ENCODE peak calls at places on chromosomes 3 and 15, in six cellular contexts. E is astrocyte of the spinal cord; P is IMR-90; Y is fibroblast of pulmonary artery; G is naive thymus-derived CD4-positive, alpha-beta T cell; C is H1. K is an unnamed sample.

GRCh38 chr15:38253448-38253847 is 812 bp downstream of the SPRED1 start:
- DNase-seq in E (peak), P (peak), Y (peak), G (no peak), C (no peak), K (peak)

GRCh38 chr3:189606774-189607173 is 24.4 kb upstream of the TP63 start:
- DNase-seq in E (no peak), P (no peak), Y (no peak), G (no peak), C (no peak), K (peak)

GRCh38 chr3:146195030-146195429 is 34.0 kb upstream of the PLOD2 start:
- DNase-seq in E (no peak), P (no peak), Y (no peak), G (no peak), C (no peak), K (no peak)

GRCh38 chr3:162370136-162370535 is 873.5 kb downstream of the OTOL1 start:
- DNase-seq in E (no peak), P (no peak), Y (no peak), G (no peak), C (no peak), K (no peak)

GRCh38 chr3:110193114-110193513 is 855.8 kb upstream of the DPPA4 start:
- DNase-seq in E (no peak), P (no peak), Y (peak), G (no peak), C (no peak), K (no peak)

GRCh38 chr15:70763950-70764730 is 782 bp upstream of the UACA start:
- DNase-seq in E (peak), P (no peak), Y (no peak), G (no peak), C (no peak), K (no peak)

GRCh38 chr3:115891237-115891636 is 267.9 kb downstream of the GAP43 start:
- DNase-seq in E (no peak), P (no peak), Y (no peak), G (no peak), C (no peak), K (no peak)

GRCh38 chr3:126493731-126494130 is 18.0 kb upstream of the ZXDC start:
- DNase-seq in E (peak), P (no peak), Y (no peak), G (no peak), C (no peak), K (no peak)

GRCh38 chr3:146431240-146431639 is 38.1 kb downstream of the PLSCR2 start:
- DNase-seq in E (no peak), P (peak), Y (peak), G (no peak), C (no peak), K (no peak)

GRCh38 chr15:97085806-97086205 is 755.3 kb downstream of the NR2F2 start:
- DNase-seq in E (no peak), P (no peak), Y (no peak), G (no peak), C (no peak), K (no peak)

GRCh38 chr3:11606090-11606784 is 37.5 kb downstream of the VGLL4 start:
- DNase-seq in E (no peak), P (no peak), Y (no peak), G (no peak), C (no peak), K (no peak)

GRCh38 chr3:86937306-86937791 is 53.6 kb downstream of the VGLL3 start:
- DNase-seq in E (peak), P (peak), Y (peak), G (no peak), C (no peak), K (no peak)

GRCh38 chr3:153404157-153404556 is 242.1 kb downstream of the RAP2B start:
- DNase-seq in E (no peak), P (no peak), Y (no peak), G (no peak), C (no peak), K (no peak)

GRCh38 chr3:89699771-89700170 is 592.4 kb downstream of the EPHA3 start:
- DNase-seq in E (no peak), P (no peak), Y (no peak), G (no peak), C (no peak), K (no peak)

GRCh38 chr3:183349421-183350157 is 78.8 kb downstream of the MCF2L2 start:
- DNase-seq in E (no peak), P (no peak), Y (no peak), G (no peak), C (no peak), K (no peak)

GRCh38 chr15:90895571-90896117 is 7.5 kb upstream of the MAN2A2 start:
- DNase-seq in E (no peak), P (no peak), Y (peak), G (no peak), C (no peak), K (no peak)

GRCh38 chr15:101054116-101054515 is 135.0 kb downstream of the LRRK1 start:
- DNase-seq in E (no peak), P (no peak), Y (no peak), G (no peak), C (no peak), K (no peak)

GRCh38 chr3:35664460-35664919 is 25.2 kb downstream of the ARPP21 start:
- DNase-seq in E (peak), P (peak), Y (peak), G (no peak), C (no peak), K (no peak)

GRCh38 chr3:56917740-56918568 is 116.2 kb upstream of the ARHGEF3 start:
- DNase-seq in E (no peak), P (no peak), Y (no peak), G (peak), C (no peak), K (no peak)

GRCh38 chr15:80991446-80991845 is 1.8 kb upstream of the MESD start:
- DNase-seq in E (no peak), P (peak), Y (peak), G (no peak), C (no peak), K (peak)

GRCh38 chr3:4472766-4473165 is 5.7 kb upstream of the SUMF1 start:
- DNase-seq in E (no peak), P (no peak), Y (no peak), G (no peak), C (no peak), K (no peak)

GRCh38 chr3:193711964-193712598 is 119.1 kb downstream of the OPA1 start:
- DNase-seq in E (no peak), P (no peak), Y (no peak), G (no peak), C (no peak), K (peak)

GRCh38 chr15:88476635-88477038 is 9.1 kb downstream of the MRPS11 start:
- DNase-seq in E (peak), P (peak), Y (peak), G (no peak), C (no peak), K (peak)

GRCh38 chr3:185353823-185354614 is 8.9 kb upstream of the MAP3K13 start:
- DNase-seq in E (peak), P (peak), Y (peak), G (peak), C (peak), K (peak)

GRCh38 chr15:78909791-78910228 is 35.0 kb downstream of the CTSH start:
- DNase-seq in E (peak), P (peak), Y (peak), G (no peak), C (no peak), K (peak)

GRCh38 chr15:50880221-50880620 is 28.3 kb upstream of the AP4E1 start:
- DNase-seq in E (no peak), P (no peak), Y (no peak), G (no peak), C (no peak), K (no peak)

GRCh38 chr15:31440754-31441298 is 114.2 kb downstream of the KLF13 start:
- DNase-seq in E (peak), P (peak), Y (peak), G (peak), C (no peak), K (no peak)

GRCh38 chr15:52233405-52233804 is 42.2 kb upstream of the GNB5 start:
- DNase-seq in E (no peak), P (peak), Y (no peak), G (no peak), C (no peak), K (no peak)

GRCh38 chr15:94100814-94101213 is 130.5 kb upstream of the MCTP2 start:
- DNase-seq in E (no peak), P (no peak), Y (no peak), G (no peak), C (no peak), K (no peak)

GRCh38 chr3:101695779-101696372 is 9.4 kb upstream of the RPL24 start:
- DNase-seq in E (peak), P (peak), Y (peak), G (no peak), C (no peak), K (peak)

GRCh38 chr15:79595995-79596622 is 164.0 kb downstream of the MINAR1 start:
- DNase-seq in E (peak), P (peak), Y (peak), G (peak), C (peak), K (peak)

GRCh38 chr3:156483961-156484787 is 70.7 kb downstream of the SSR3 start:
- DNase-seq in E (peak), P (peak), Y (peak), G (peak), C (no peak), K (peak)

GRCh38 chr3:21752749-21753347 is 1.8 kb upstream of the ZNF385D start:
- DNase-seq in E (peak), P (peak), Y (peak), G (no peak), C (no peak), K (peak)

GRCh38 chr15:46703352-46703861 is 1013.9 kb upstream of the SEMA6D start:
- DNase-seq in E (no peak), P (no peak), Y (no peak), G (no peak), C (no peak), K (no peak)

GRCh38 chr3:66401578-66402382 is 99.0 kb downstream of the LRIG1 start:
- DNase-seq in E (no peak), P (no peak), Y (no peak), G (no peak), C (no peak), K (no peak)

GRCh38 chr15:31457631-31458526 is 131.2 kb downstream of the KLF13 start:
- DNase-seq in E (peak), P (peak), Y (peak), G (no peak), C (no peak), K (peak)

DNA sequence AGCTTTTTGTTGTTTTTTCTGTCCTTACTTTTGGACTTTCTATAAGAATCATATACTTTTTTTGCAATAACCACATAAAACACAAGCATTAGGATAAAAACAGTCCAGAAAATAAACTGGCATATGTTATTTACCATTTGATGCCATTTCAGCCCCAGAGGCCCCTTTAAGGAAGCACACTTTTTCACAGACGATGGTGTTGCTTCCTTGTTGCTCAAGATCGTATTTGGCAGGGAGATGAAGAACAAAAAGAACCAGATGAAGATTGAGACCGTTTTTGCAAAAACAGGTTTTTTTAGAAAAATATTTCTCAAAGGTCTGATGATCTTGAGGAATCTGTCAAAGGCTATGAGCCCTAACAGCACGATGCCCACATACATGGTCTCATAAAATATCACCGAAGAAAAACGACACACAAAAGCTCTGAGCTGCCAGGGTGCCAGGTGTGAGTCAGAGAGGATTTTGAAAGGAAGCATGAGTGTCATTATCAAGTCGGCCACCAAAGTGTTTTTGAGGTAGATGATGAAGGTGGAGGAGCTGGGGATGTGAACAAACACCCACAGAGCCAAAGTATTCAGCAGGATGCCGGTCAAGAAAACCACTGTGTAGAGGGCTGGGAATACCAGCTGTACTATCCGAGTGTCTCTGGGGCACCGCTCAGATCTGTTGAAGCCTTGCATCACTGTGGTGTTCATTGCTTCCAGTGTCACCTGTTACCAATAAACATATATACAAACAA is 882 bp downstream of the P2RY13 start:
- DNase-seq in E (no peak), P (no peak), Y (peak), G (no peak), C (no peak), K (peak)
- H3K4me3 ChIP-seq in E (no peak), P (no peak), Y (no peak), G (no peak), C (no peak), K (peak)

DNA sequence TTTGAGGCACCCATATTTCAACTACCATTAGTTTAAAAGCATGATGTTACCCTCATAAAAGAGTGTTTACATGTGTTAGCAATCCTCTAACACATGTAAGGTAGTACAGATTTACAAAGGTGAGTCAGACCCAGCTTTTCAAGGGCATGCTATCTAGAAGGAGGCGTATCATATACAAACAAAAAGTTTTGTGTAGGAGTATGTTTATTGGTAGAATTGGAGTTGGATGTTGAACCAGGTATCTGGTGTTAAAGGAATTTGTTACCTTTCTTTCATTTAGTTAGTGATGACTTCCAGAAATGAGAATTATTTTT is 2.4 kb downstream of the HACD3 start:
- DNase-seq in E (no peak), P (peak), Y (peak), G (no peak), C (no peak), K (peak)
- H3K4me3 ChIP-seq in E (no peak), P (no peak), Y (no peak), G (no peak), C (peak), K (peak)

GRCh38 chr15:34364041-34364440 is 3.0 kb downstream of the LPCAT4 start:
- DNase-seq in E (no peak), P (no peak), Y (no peak), G (no peak), C (no peak), K (no peak)

GRCh38 chr15:34367128-34368081 is at the start of gene LPCAT4:
- DNase-seq in E (peak), P (peak), Y (peak), G (peak), C (peak), K (peak)

GRCh38 chr15:34366271-34367043 is 539 bp downstream of the LPCAT4 start:
- DNase-seq in E (peak), P (peak), Y (peak), G (peak), C (peak), K (peak)

GRCh38 chr15:34365836-34366235 is 1.2 kb downstream of the LPCAT4 start:
- DNase-seq in E (no peak), P (no peak), Y (no peak), G (no peak), C (no peak), K (no peak)

GRCh38 chr15:34365073-34365825 is 1.7 kb downstream of the LPCAT4 start:
- DNase-seq in E (no peak), P (no peak), Y (no peak), G (no peak), C (no peak), K (no peak)
- H3K4me3 ChIP-seq in E (peak), P (no peak), Y (peak), G (peak), C (peak), K (peak)

GRCh38 chr15:49415638-49416037 is 7.4 kb upstream of the FGF7 start:
- DNase-seq in E (peak), P (peak), Y (peak), G (no peak), C (no peak), K (peak)
- H3K4me3 ChIP-seq in E (no peak), P (no peak), Y (no peak), G (no peak), C (no peak), K (no peak)

GRCh38 chr3:59191651-59192050 is 141.8 kb upstream of the CFAP20DC start:
- DNase-seq in E (no peak), P (no peak), Y (no peak), G (no peak), C (no peak), K (no peak)

GRCh38 chr3:59189561-59190338 is 139.9 kb upstream of the CFAP20DC start:
- DNase-seq in E (no peak), P (peak), Y (no peak), G (no peak), C (no peak), K (peak)

GRCh38 chr3:59186735-59187134 is 136.9 kb upstream of the CFAP20DC start:
- DNase-seq in E (no peak), P (no peak), Y (no peak), G (no peak), C (no peak), K (no peak)

GRCh38 chr3:59192473-59192872 is 142.6 kb upstream of the CFAP20DC start:
- DNase-seq in E (peak), P (peak), Y (peak), G (no peak), C (no peak), K (peak)
- H3K4me3 ChIP-seq in E (no peak), P (no peak), Y (no peak), G (no peak), C (no peak), K (no peak)

DNA sequence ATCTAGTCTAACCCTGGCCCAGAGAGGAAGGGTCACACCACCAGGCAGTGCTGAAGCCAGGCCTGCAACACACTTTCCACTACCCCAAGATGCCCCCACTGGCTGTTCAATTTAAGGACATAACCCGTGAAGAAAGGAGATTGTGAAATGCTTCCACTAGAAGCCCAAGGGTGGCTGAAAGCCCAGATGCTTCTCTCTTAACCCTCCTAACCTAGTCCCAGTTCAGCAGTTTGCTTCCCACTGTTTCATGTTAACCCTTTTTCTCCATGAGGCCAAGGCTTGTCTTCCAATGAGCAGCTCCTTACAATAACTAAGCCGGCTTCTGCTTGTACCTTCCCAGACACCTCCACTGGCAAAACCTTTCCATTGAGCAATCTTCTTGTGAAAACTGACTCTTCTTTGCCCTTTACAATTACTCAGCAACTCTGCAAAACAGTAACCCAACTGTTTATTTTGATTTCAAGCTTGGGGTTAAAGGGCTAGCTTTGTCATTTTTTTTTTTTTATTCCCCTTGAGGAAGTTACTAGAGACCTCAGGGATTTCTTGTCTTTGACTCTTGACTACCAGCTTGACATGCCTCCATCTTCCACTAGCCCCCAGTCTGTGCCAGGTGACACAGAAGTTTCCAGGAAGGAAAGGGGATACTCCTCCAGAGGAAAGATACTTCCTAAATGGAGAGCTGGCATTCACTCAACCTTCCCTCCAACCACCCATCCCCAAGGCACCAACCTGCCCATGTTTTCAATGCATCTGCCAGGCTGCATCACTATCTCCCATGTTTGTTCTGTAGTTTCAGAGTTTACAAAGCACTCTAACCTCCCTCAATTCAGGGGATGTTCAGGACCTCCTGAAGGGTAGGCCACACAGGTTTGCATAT is 198.6 kb upstream of the LPP start:
- DNase-seq in E (peak), P (peak), Y (peak), G (no peak), C (no peak), K (peak)
- H3K4me3 ChIP-seq in E (no peak), P (no peak), Y (no peak), G (no peak), C (no peak), K (no peak)

GRCh38 chr3:167978071-167978470 is 117.7 kb downstream of the GOLIM4 start:
- DNase-seq in E (peak), P (no peak), Y (no peak), G (no peak), C (no peak), K (peak)

GRCh38 chr3:167978486-167978885 is 117.2 kb downstream of the GOLIM4 start:
- DNase-seq in E (no peak), P (no peak), Y (no peak), G (no peak), C (no peak), K (no peak)

GRCh38 chr3:167973046-167973445 is 122.7 kb downstream of the GOLIM4 start:
- DNase-seq in E (no peak), P (no peak), Y (no peak), G (no peak), C (no peak), K (no peak)

DNA sequence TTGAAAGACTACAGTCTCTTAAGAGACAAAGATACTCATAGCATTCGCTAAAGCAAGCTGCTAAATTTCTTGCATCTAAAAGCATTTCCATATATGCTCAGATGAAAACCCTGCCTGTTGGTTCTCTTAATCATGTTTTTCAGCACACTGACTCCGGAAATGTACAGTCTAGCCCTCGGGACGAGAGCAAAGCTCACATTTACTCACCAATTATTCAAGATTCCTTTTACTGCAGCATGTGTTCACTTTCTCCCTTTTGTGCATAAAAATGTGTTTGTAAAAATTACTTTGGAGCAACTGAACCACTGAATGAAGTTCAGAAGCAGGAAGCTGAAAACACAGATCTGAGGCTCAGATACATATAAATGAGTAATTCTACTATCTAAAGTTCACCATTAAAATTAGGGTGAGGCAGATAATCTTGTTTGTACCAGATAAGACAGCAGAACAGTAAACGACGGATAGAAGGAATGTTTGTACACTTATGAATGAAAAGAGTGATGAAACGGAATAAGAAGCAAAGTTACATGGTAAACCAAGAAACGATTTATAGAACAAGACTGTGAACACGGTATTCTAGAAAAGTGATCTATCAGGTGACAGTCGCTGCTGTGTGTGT is 118.7 kb downstream of the GOLIM4 start:
- DNase-seq in E (peak), P (no peak), Y (peak), G (no peak), C (no peak), K (no peak)
- H3K4me3 ChIP-seq in E (no peak), P (no peak), Y (no peak), G (no peak), C (no peak), K (no peak)

GRCh38 chr3:15797600-15798303 is at the start of gene ANKRD28:
- DNase-seq in E (peak), P (peak), Y (peak), G (no peak), C (no peak), K (peak)
- H3K4me3 ChIP-seq in E (peak), P (peak), Y (peak), G (peak), C (peak), K (peak)